ENCODE peak calls at places on chromosome 11, in five cellular contexts. D is CD4-positive, CD25-positive, alpha-beta regulatory T cell; C is NK-92 treated with Interleukin-12 subunit alpha and Interleukin-12 subunit beta, amount 100 ng/mL, for 24 hours; A is hypothalamus; S is fibroblast of lung. X is an unnamed sample.

GRCh38 chr11:66142370-66143263 is 72.5 kb downstream of the PACS1 start:
- DNase-seq in A (no peak), D (no peak), C (no peak), S (no peak), X (no peak)

GRCh38 chr11:8652140-8652539 is 30.3 kb downstream of the TRIM66 start:
- DNase-seq in D (no peak), A (no peak), S (peak; percentile 88), C (no peak), X (no peak)

GRCh38 chr11:120326228-120326627 is 1.1 kb downstream of the TLCD5 start:
- DNase-seq in C (no peak), S (peak; percentile 85), D (no peak), A (no peak), X (no peak)

GRCh38 chr11:23865341-23865975 is 631.4 kb upstream of the LUZP2 start:
- DNase-seq in A (no peak), C (no peak), S (no peak), D (no peak), X (no peak)

GRCh38 chr11:36389811-36390210 is 93.7 kb downstream of the PRR5L start:
- DNase-seq in C (no peak), S (no peak), D (no peak), A (no peak), X (no peak)

GRCh38 chr11:35418847-35419712 is at the start of gene SLC1A2:
- DNase-seq in C (no peak), S (no peak), D (no peak), A (no peak), X (no peak)

GRCh38 chr11:86438685-86439084 is 64.0 kb downstream of the CCDC81 start:
- DNase-seq in S (peak; percentile 70), C (no peak), D (no peak), A (no peak), X (no peak)

GRCh38 chr11:14378171-14378570 is 19.2 kb upstream of the RRAS2 start:
- DNase-seq in S (no peak), C (peak; percentile 43), A (no peak), D (no peak), X (no peak)

GRCh38 chr11:75826463-75827220 is 11.6 kb downstream of the UVRAG start:
- DNase-seq in D (no peak), C (no peak), A (no peak), S (no peak), X (no peak)

GRCh38 chr11:116072776-116073175 is 568.6 kb upstream of the CADM1 start:
- DNase-seq in C (no peak), D (no peak), A (no peak), S (no peak), X (no peak)

GRCh38 chr11:924406-925157 is 1.1 kb upstream of the AP2A2 start:
- DNase-seq in D (no peak), C (no peak), S (no peak), A (no peak), X (no peak)

GRCh38 chr11:58963551-58964075 is 24.3 kb downstream of the GLYATL1 start:
- DNase-seq in D (no peak), S (peak; percentile 82), C (no peak), A (no peak), X (no peak)

GRCh38 chr11:35764414-35764813 is 101.8 kb downstream of the TRIM44 start:
- DNase-seq in D (no peak), C (no peak), A (no peak), S (no peak), X (no peak)

GRCh38 chr11:117618273-117618672 is 178.7 kb downstream of the DSCAML1 start:
- DNase-seq in D (no peak), A (no peak), S (no peak), C (no peak), X (no peak)

GRCh38 chr11:72103754-72104167 is 664 bp upstream of the LAMTOR1 start:
- DNase-seq in C (no peak), A (no peak), D (no peak), S (no peak), X (no peak)

GRCh38 chr11:7605544-7605943 is 67.8 kb downstream of the CYB5R2 start:
- DNase-seq in S (no peak), D (no peak), A (no peak), C (no peak), X (no peak)

GRCh38 chr11:78429209-78429608 is 11.6 kb upstream of the GAB2 start:
- DNase-seq in A (no peak), C (no peak), D (no peak), S (no peak), X (no peak)

GRCh38 chr11:47464479-47464878 is 15.5 kb upstream of the RAPSN start:
- DNase-seq in C (no peak), S (peak; percentile 13), D (no peak), A (no peak), X (no peak)

X was measured in T-helper 1 cell.